ENCODE peak calls at places on chromosomes 11 and 22, in ten cellular contexts. One of them, this sample, is unnamed.

GRCh38 chr11:99069831-99070444 is 49.2 kb downstream of the CNTN5 start:
- DNase-seq in AG04449: no peak
- DNase-seq in spleen: no peak
- DNase-seq in breast epithelium: peak; percentile 19
- DNase-seq in GM12865: peak; percentile 63
- DNase-seq in heart right ventricle: no peak
- DNase-seq in bronchial epithelial cell: peak; percentile 8
- DNase-seq in CD4-positive, CD25-positive, alpha-beta regulatory T cell: no peak
- DNase-seq in ascending aorta: no peak
- DNase-seq in body of pancreas: peak; percentile 40
- DNase-seq in this sample: no peak

GRCh38 chr11:14414470-14415461 is 55.8 kb upstream of the RRAS2 start:
- DNase-seq in AG04449: no peak
- DNase-seq in spleen: no peak
- DNase-seq in breast epithelium: no peak
- DNase-seq in GM12865: peak; percentile 67
- DNase-seq in heart right ventricle: no peak
- DNase-seq in bronchial epithelial cell: peak; percentile 50
- DNase-seq in CD4-positive, CD25-positive, alpha-beta regulatory T cell: peak; percentile 43
- DNase-seq in ascending aorta: no peak
- DNase-seq in body of pancreas: no peak
- DNase-seq in this sample: no peak

GRCh38 chr11:134048028-134048427 is 20.8 kb upstream of the JAM3 start:
- DNase-seq in AG04449: no peak
- DNase-seq in spleen: no peak
- DNase-seq in breast epithelium: no peak
- DNase-seq in GM12865: no peak
- DNase-seq in heart right ventricle: no peak
- DNase-seq in bronchial epithelial cell: no peak
- DNase-seq in CD4-positive, CD25-positive, alpha-beta regulatory T cell: no peak
- DNase-seq in ascending aorta: no peak
- DNase-seq in body of pancreas: no peak
- DNase-seq in this sample: no peak

GRCh38 chr11:75652936-75653335 is 15.9 kb downstream of the MAP6 start:
- DNase-seq in AG04449: no peak
- DNase-seq in spleen: no peak
- DNase-seq in breast epithelium: no peak
- DNase-seq in GM12865: no peak
- DNase-seq in heart right ventricle: no peak
- DNase-seq in bronchial epithelial cell: no peak
- DNase-seq in CD4-positive, CD25-positive, alpha-beta regulatory T cell: no peak
- DNase-seq in ascending aorta: no peak
- DNase-seq in body of pancreas: no peak
- DNase-seq in this sample: no peak

GRCh38 chr11:120399312-120399711 is 63.1 kb downstream of the ARHGEF12 start:
- DNase-seq in AG04449: no peak
- DNase-seq in spleen: no peak
- DNase-seq in breast epithelium: no peak
- DNase-seq in GM12865: no peak
- DNase-seq in heart right ventricle: no peak
- DNase-seq in bronchial epithelial cell: no peak
- DNase-seq in CD4-positive, CD25-positive, alpha-beta regulatory T cell: no peak
- DNase-seq in ascending aorta: no peak
- DNase-seq in body of pancreas: no peak
- DNase-seq in this sample: no peak

GRCh38 chr11:69327741-69328191 is 33.8 kb downstream of the MYEOV start:
- DNase-seq in AG04449: no peak
- DNase-seq in spleen: no peak
- DNase-seq in breast epithelium: no peak
- DNase-seq in GM12865: no peak
- DNase-seq in heart right ventricle: no peak
- DNase-seq in bronchial epithelial cell: no peak
- DNase-seq in CD4-positive, CD25-positive, alpha-beta regulatory T cell: no peak
- DNase-seq in ascending aorta: peak; percentile 35
- DNase-seq in body of pancreas: no peak
- DNase-seq in this sample: no peak

GRCh38 chr22:23763579-23764331 is 965 bp downstream of the C22orf15 start:
- DNase-seq in AG04449: no peak
- DNase-seq in spleen: peak; percentile 92
- DNase-seq in breast epithelium: no peak
- DNase-seq in GM12865: peak; percentile 43
- DNase-seq in heart right ventricle: no peak
- DNase-seq in bronchial epithelial cell: no peak
- DNase-seq in CD4-positive, CD25-positive, alpha-beta regulatory T cell: no peak
- DNase-seq in ascending aorta: no peak
- DNase-seq in body of pancreas: no peak
- DNase-seq in this sample: no peak

GRCh38 chr11:64251986-64252837 is 882 bp downstream of the PLCB3 start:
- DNase-seq in AG04449: no peak
- DNase-seq in spleen: no peak
- DNase-seq in breast epithelium: no peak
- DNase-seq in GM12865: no peak
- DNase-seq in heart right ventricle: peak; percentile 60
- DNase-seq in bronchial epithelial cell: peak; percentile 49
- DNase-seq in CD4-positive, CD25-positive, alpha-beta regulatory T cell: no peak
- DNase-seq in ascending aorta: no peak
- DNase-seq in body of pancreas: peak; percentile 59
- DNase-seq in this sample: no peak

GRCh38 chr22:29310065-29310862 is 3.8 kb downstream of the GAS2L1 start:
- DNase-seq in AG04449: no peak
- DNase-seq in spleen: no peak
- DNase-seq in breast epithelium: no peak
- DNase-seq in GM12865: no peak
- DNase-seq in heart right ventricle: no peak
- DNase-seq in bronchial epithelial cell: no peak
- DNase-seq in CD4-positive, CD25-positive, alpha-beta regulatory T cell: no peak
- DNase-seq in ascending aorta: no peak
- DNase-seq in body of pancreas: peak; percentile 32
- DNase-seq in this sample: no peak

GRCh38 chr22:29308791-29309262 is 2.4 kb downstream of the GAS2L1 start:
- DNase-seq in AG04449: no peak
- DNase-seq in spleen: no peak
- DNase-seq in breast epithelium: no peak
- DNase-seq in GM12865: peak; percentile 33
- DNase-seq in heart right ventricle: no peak
- DNase-seq in bronchial epithelial cell: peak; percentile 61
- DNase-seq in CD4-positive, CD25-positive, alpha-beta regulatory T cell: no peak
- DNase-seq in ascending aorta: no peak
- DNase-seq in body of pancreas: no peak
- DNase-seq in this sample: no peak

GRCh38 chr22:29310863-29311339 is 4.5 kb downstream of the GAS2L1 start:
- DNase-seq in AG04449: peak; percentile 75
- DNase-seq in spleen: peak; percentile 91
- DNase-seq in breast epithelium: peak; percentile 97
- DNase-seq in GM12865: peak; percentile 56
- DNase-seq in heart right ventricle: peak; percentile 98
- DNase-seq in bronchial epithelial cell: peak; percentile 91
- DNase-seq in CD4-positive, CD25-positive, alpha-beta regulatory T cell: no peak
- DNase-seq in ascending aorta: peak; percentile 99
- DNase-seq in body of pancreas: peak; percentile 97
- DNase-seq in this sample: peak; percentile 90

GRCh38 chr22:29308148-29308790 is 1.8 kb downstream of the GAS2L1 start:
- DNase-seq in AG04449: no peak
- DNase-seq in spleen: no peak
- DNase-seq in breast epithelium: no peak
- DNase-seq in GM12865: no peak
- DNase-seq in heart right ventricle: no peak
- DNase-seq in bronchial epithelial cell: no peak
- DNase-seq in CD4-positive, CD25-positive, alpha-beta regulatory T cell: no peak
- DNase-seq in ascending aorta: no peak
- DNase-seq in body of pancreas: no peak
- DNase-seq in this sample: no peak

DNA sequence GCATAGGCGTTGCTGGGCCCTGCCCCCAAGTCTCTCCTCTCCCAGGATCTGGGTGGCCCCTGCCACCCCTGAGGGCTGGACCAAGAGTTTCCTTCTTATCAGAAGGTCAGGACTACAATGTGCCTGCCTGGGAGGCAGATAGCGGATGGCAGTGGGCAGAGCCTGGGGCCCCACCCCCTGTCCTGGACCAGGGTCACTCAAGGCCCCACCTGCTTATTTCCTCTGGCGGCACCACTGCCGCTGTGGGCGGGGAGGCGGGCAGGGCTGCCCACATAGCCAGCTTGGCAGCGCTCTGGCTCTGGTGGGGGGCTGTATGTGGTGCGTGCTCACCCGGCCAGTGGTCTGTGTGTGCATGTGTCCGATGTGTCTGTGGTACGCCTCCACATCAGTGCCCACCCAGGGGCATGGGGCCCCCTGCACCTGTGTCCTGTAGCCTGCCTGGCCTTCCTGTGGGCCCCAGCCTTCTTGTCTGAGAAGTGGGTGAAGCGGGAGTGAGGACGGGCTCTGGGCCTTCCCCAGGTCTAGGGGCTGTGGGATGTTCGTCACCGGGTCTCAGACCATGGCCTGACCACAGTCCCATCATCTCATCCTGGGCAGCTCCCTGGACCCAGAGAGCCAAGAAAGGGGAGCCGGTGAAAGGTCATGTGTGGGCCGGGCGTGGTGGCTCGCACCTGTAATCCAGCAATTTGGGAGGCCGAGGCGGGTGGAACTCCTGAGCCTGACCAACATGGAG is 3.0 kb downstream of the GAS2L1 start:
- DNase-seq in AG04449: no peak
- DNase-seq in spleen: peak; percentile 86
- DNase-seq in breast epithelium: no peak
- DNase-seq in GM12865: no peak
- DNase-seq in heart right ventricle: peak; percentile 68
- DNase-seq in bronchial epithelial cell: no peak
- DNase-seq in CD4-positive, CD25-positive, alpha-beta regulatory T cell: no peak
- DNase-seq in ascending aorta: no peak
- DNase-seq in body of pancreas: peak; percentile 71
- DNase-seq in this sample: no peak
- H3K4me3 ChIP-seq in AG04449: no peak overlapping the region
- H3K4me3 ChIP-seq in spleen: no peak overlapping the region
- H3K4me3 ChIP-seq in breast epithelium: no peak overlapping the region
- H3K4me3 ChIP-seq in GM12865: no peak overlapping the region
- H3K4me3 ChIP-seq in heart right ventricle: peak overlapping the region; percentile 93
- H3K4me3 ChIP-seq in bronchial epithelial cell: no peak overlapping the region
- H3K4me3 ChIP-seq in CD4-positive, CD25-positive, alpha-beta regulatory T cell: no peak overlapping the region
- H3K4me3 ChIP-seq in ascending aorta: peak overlapping the region; percentile 80
- H3K4me3 ChIP-seq in body of pancreas: no peak overlapping the region
- H3K4me3 ChIP-seq in this sample: no peak overlapping the region

DNA sequence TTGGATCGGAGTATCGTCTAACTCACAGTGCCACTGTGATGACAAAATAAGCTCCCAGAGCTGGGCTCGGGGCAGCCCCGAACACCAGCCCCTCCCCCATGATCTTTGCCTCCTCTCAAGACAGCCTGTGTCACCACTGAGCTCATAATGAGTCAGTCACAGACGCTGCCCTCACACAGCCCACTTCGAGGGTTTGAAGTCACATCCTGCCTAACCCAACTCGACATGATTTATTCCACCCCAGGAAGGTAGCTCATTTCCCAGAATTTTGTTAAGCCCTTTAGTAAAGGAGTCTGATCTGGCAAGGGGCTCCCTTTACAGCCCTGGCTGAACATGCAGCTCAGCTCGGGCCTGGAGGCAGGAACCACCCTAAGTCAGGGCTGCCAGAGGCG is 22.8 kb downstream of the MYH9 start:
- DNase-seq in AG04449: peak; percentile 52
- DNase-seq in spleen: no peak
- DNase-seq in breast epithelium: no peak
- DNase-seq in GM12865: peak; percentile 82
- DNase-seq in heart right ventricle: peak; percentile 80
- DNase-seq in bronchial epithelial cell: peak; percentile 98
- DNase-seq in CD4-positive, CD25-positive, alpha-beta regulatory T cell: peak; percentile 86
- DNase-seq in ascending aorta: peak; percentile 97
- DNase-seq in body of pancreas: peak; percentile 57
- DNase-seq in this sample: peak; percentile 74
- H3K4me3 ChIP-seq in AG04449: no peak overlapping the region
- H3K4me3 ChIP-seq in spleen: no peak overlapping the region
- H3K4me3 ChIP-seq in breast epithelium: no peak overlapping the region
- H3K4me3 ChIP-seq in GM12865: no peak overlapping the region
- H3K4me3 ChIP-seq in heart right ventricle: no peak overlapping the region
- H3K4me3 ChIP-seq in bronchial epithelial cell: no peak overlapping the region
- H3K4me3 ChIP-seq in CD4-positive, CD25-positive, alpha-beta regulatory T cell: peak overlapping the region; percentile 37
- H3K4me3 ChIP-seq in ascending aorta: peak overlapping the region; percentile 54
- H3K4me3 ChIP-seq in body of pancreas: no peak overlapping the region
- H3K4me3 ChIP-seq in this sample: no peak overlapping the region

DNA sequence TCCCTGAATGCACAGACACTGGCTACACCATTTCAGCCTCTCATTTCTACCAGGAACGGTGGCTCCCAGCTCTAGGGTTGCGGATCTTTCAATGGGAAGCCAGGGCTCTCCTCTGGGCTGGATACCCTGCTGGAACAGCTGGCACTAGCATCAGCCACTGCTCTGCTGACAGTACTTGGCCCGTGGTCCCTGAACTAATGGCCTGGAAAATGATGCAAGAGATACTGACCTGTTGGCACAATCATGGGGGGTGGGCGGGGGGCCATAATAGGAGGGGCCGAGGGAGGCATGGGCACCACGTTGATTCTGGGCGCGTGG is 10.7 kb upstream of the TBC1D10A start:
- DNase-seq in AG04449: no peak
- DNase-seq in spleen: no peak
- DNase-seq in breast epithelium: no peak
- DNase-seq in GM12865: no peak
- DNase-seq in heart right ventricle: no peak
- DNase-seq in bronchial epithelial cell: no peak
- DNase-seq in CD4-positive, CD25-positive, alpha-beta regulatory T cell: no peak
- DNase-seq in ascending aorta: no peak
- DNase-seq in body of pancreas: no peak
- DNase-seq in this sample: no peak
- H3K4me3 ChIP-seq in AG04449: no peak overlapping the region
- H3K4me3 ChIP-seq in spleen: no peak overlapping the region
- H3K4me3 ChIP-seq in breast epithelium: no peak overlapping the region
- H3K4me3 ChIP-seq in GM12865: no peak overlapping the region
- H3K4me3 ChIP-seq in heart right ventricle: no peak overlapping the region
- H3K4me3 ChIP-seq in bronchial epithelial cell: no peak overlapping the region
- H3K4me3 ChIP-seq in CD4-positive, CD25-positive, alpha-beta regulatory T cell: no peak overlapping the region
- H3K4me3 ChIP-seq in ascending aorta: no peak overlapping the region
- H3K4me3 ChIP-seq in body of pancreas: no peak overlapping the region
- H3K4me3 ChIP-seq in this sample: no peak overlapping the region

GRCh38 chr11:57424802-57425564 is 1.9 kb downstream of the SLC43A3 start:
- DNase-seq in AG04449: peak; percentile 55
- DNase-seq in spleen: peak; percentile 87
- DNase-seq in breast epithelium: peak; percentile 70
- DNase-seq in GM12865: peak; percentile 97
- DNase-seq in heart right ventricle: peak; percentile 85
- DNase-seq in bronchial epithelial cell: peak; percentile 83
- DNase-seq in CD4-positive, CD25-positive, alpha-beta regulatory T cell: peak; percentile 65
- DNase-seq in ascending aorta: peak; percentile 91
- DNase-seq in body of pancreas: peak; percentile 47
- DNase-seq in this sample: peak; percentile 66

GRCh38 chr11:57424137-57424801 is 2.7 kb downstream of the SLC43A3 start:
- DNase-seq in AG04449: no peak
- DNase-seq in spleen: no peak
- DNase-seq in breast epithelium: no peak
- DNase-seq in GM12865: no peak
- DNase-seq in heart right ventricle: no peak
- DNase-seq in bronchial epithelial cell: no peak
- DNase-seq in CD4-positive, CD25-positive, alpha-beta regulatory T cell: no peak
- DNase-seq in ascending aorta: no peak
- DNase-seq in body of pancreas: no peak
- DNase-seq in this sample: no peak

GRCh38 chr11:57422669-57423068 is 4.3 kb downstream of the SLC43A3 start:
- DNase-seq in AG04449: no peak
- DNase-seq in spleen: no peak
- DNase-seq in breast epithelium: no peak
- DNase-seq in GM12865: no peak
- DNase-seq in heart right ventricle: no peak
- DNase-seq in bronchial epithelial cell: no peak
- DNase-seq in CD4-positive, CD25-positive, alpha-beta regulatory T cell: no peak
- DNase-seq in ascending aorta: no peak
- DNase-seq in body of pancreas: no peak
- DNase-seq in this sample: no peak

GRCh38 chr11:57421066-57421465 is 5.9 kb downstream of the SLC43A3 start:
- DNase-seq in AG04449: no peak
- DNase-seq in spleen: no peak
- DNase-seq in breast epithelium: no peak
- DNase-seq in GM12865: no peak
- DNase-seq in heart right ventricle: no peak
- DNase-seq in bronchial epithelial cell: no peak
- DNase-seq in CD4-positive, CD25-positive, alpha-beta regulatory T cell: no peak
- DNase-seq in ascending aorta: no peak
- DNase-seq in body of pancreas: no peak
- DNase-seq in this sample: no peak

DNA sequence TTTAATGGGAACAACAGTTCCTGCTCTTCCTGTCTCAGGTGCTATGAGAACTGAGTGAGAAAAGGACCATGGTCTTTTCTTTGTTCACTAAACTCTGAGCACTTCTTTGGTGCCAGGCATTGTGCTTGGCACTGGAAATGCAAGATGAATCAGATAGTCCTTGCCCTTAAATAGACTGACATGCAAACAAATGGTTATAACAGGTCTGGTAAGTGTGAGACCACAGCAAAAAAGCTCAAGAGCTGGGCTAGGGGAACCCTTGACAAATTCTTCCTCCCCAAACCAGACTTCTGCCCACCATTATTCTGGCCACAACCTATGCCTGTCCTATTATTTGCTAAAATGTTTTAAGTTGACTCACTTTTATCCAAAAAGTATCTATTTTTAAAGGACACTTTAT is 5.1 kb downstream of the SLC43A3 start:
- DNase-seq in AG04449: no peak
- DNase-seq in spleen: no peak
- DNase-seq in breast epithelium: no peak
- DNase-seq in GM12865: no peak
- DNase-seq in heart right ventricle: no peak
- DNase-seq in bronchial epithelial cell: no peak
- DNase-seq in CD4-positive, CD25-positive, alpha-beta regulatory T cell: no peak
- DNase-seq in ascending aorta: no peak
- DNase-seq in body of pancreas: no peak
- DNase-seq in this sample: no peak
- H3K4me3 ChIP-seq in AG04449: no peak overlapping the region
- H3K4me3 ChIP-seq in spleen: no peak overlapping the region
- H3K4me3 ChIP-seq in breast epithelium: no peak overlapping the region
- H3K4me3 ChIP-seq in GM12865: no peak overlapping the region
- H3K4me3 ChIP-seq in heart right ventricle: no peak overlapping the region
- H3K4me3 ChIP-seq in bronchial epithelial cell: no peak overlapping the region
- H3K4me3 ChIP-seq in CD4-positive, CD25-positive, alpha-beta regulatory T cell: no peak overlapping the region
- H3K4me3 ChIP-seq in ascending aorta: no peak overlapping the region
- H3K4me3 ChIP-seq in body of pancreas: no peak overlapping the region
- H3K4me3 ChIP-seq in this sample: no peak overlapping the region

This sample was measured in AG04450.